ENCODE peak calls at places on chromosome 19, in five cellular contexts. One of them, this sample, is unnamed.

GRCh38 chr19:10625762-10626138 is 397 bp downstream of the SLC44A2 start:
- DNase-seq in HS-5: no peak
- DNase-seq in B cell: no peak
- DNase-seq in astrocyte of the hippocampus: peak
- DNase-seq in cardiac fibroblast: no peak
- DNase-seq in this sample: no peak

GRCh38 chr19:31100945-31101344 is 248.3 kb downstream of the TSHZ3 start:
- DNase-seq in astrocyte of the hippocampus: no peak
- DNase-seq in cardiac fibroblast: no peak
- DNase-seq in B cell: no peak
- DNase-seq in HS-5: no peak
- DNase-seq in this sample: no peak

GRCh38 chr19:8575467-8575997 is 1.7 kb downstream of the MYO1F start:
- DNase-seq in cardiac fibroblast: peak
- DNase-seq in HS-5: no peak
- DNase-seq in B cell: no peak
- DNase-seq in astrocyte of the hippocampus: peak
- DNase-seq in this sample: no peak

GRCh38 chr19:5571777-5572176 is 4.0 kb upstream of the TINCR start:
- DNase-seq in B cell: no peak
- DNase-seq in astrocyte of the hippocampus: no peak
- DNase-seq in HS-5: no peak
- DNase-seq in cardiac fibroblast: no peak
- DNase-seq in this sample: no peak

GRCh38 chr19:1725100-1726064 is 27.9 kb upstream of the ONECUT3 start:
- DNase-seq in HS-5: no peak
- DNase-seq in cardiac fibroblast: peak
- DNase-seq in astrocyte of the hippocampus: peak
- DNase-seq in B cell: no peak
- DNase-seq in this sample: peak

GRCh38 chr19:46602392-46603194 is 1.5 kb downstream of the CALM3 start:
- DNase-seq in astrocyte of the hippocampus: no peak
- DNase-seq in cardiac fibroblast: no peak
- DNase-seq in HS-5: no peak
- DNase-seq in B cell: no peak
- DNase-seq in this sample: peak

GRCh38 chr19:46993622-46994021 is 26.0 kb upstream of the NPAS1 start:
- DNase-seq in cardiac fibroblast: no peak
- DNase-seq in B cell: no peak
- DNase-seq in HS-5: no peak
- DNase-seq in astrocyte of the hippocampus: no peak
- DNase-seq in this sample: no peak

GRCh38 chr19:50268046-50268445 is 61.1 kb downstream of the KCNC3 start:
- DNase-seq in HS-5: no peak
- DNase-seq in B cell: no peak
- DNase-seq in astrocyte of the hippocampus: no peak
- DNase-seq in cardiac fibroblast: no peak
- DNase-seq in this sample: no peak

GRCh38 chr19:36182612-36183454 is 30.6 kb upstream of the COX7A1 start:
- DNase-seq in B cell: no peak
- DNase-seq in HS-5: no peak
- DNase-seq in cardiac fibroblast: peak
- DNase-seq in astrocyte of the hippocampus: peak
- DNase-seq in this sample: no peak

GRCh38 chr19:480016-480855 is 16.1 kb upstream of the MADCAM1 start:
- DNase-seq in astrocyte of the hippocampus: peak
- DNase-seq in B cell: no peak
- DNase-seq in HS-5: no peak
- DNase-seq in cardiac fibroblast: peak
- DNase-seq in this sample: no peak

GRCh38 chr19:16070366-16070990 is 5.8 kb upstream of the TPM4 start:
- DNase-seq in astrocyte of the hippocampus: no peak
- DNase-seq in HS-5: no peak
- DNase-seq in cardiac fibroblast: no peak
- DNase-seq in B cell: peak
- DNase-seq in this sample: no peak

GRCh38 chr19:33700408-33700757 is 78.6 kb downstream of the CHST8 start:
- DNase-seq in cardiac fibroblast: no peak
- DNase-seq in B cell: no peak
- DNase-seq in astrocyte of the hippocampus: no peak
- DNase-seq in HS-5: no peak
- DNase-seq in this sample: no peak

GRCh38 chr19:28454083-28454482 is 758.9 kb downstream of the UQCRFS1 start:
- DNase-seq in astrocyte of the hippocampus: peak
- DNase-seq in cardiac fibroblast: no peak
- DNase-seq in HS-5: no peak
- DNase-seq in B cell: no peak
- DNase-seq in this sample: no peak

GRCh38 chr19:17889609-17890214 is 18.0 kb downstream of the SLC5A5 start:
- DNase-seq in B cell: no peak
- DNase-seq in HS-5: no peak
- DNase-seq in cardiac fibroblast: peak
- DNase-seq in astrocyte of the hippocampus: peak
- DNase-seq in this sample: no peak

GRCh38 chr19:30540671-30541210 is 168.6 kb downstream of the ZNF536 start:
- DNase-seq in B cell: no peak
- DNase-seq in cardiac fibroblast: no peak
- DNase-seq in HS-5: no peak
- DNase-seq in astrocyte of the hippocampus: no peak
- DNase-seq in this sample: no peak

GRCh38 chr19:33463194-33463593 is 58.4 kb downstream of the PEPD start:
- DNase-seq in cardiac fibroblast: no peak
- DNase-seq in astrocyte of the hippocampus: peak
- DNase-seq in B cell: no peak
- DNase-seq in HS-5: no peak
- DNase-seq in this sample: no peak

GRCh38 chr19:3284759-3285646 is 60.5 kb downstream of the CELF5 start:
- DNase-seq in HS-5: no peak
- DNase-seq in cardiac fibroblast: peak
- DNase-seq in B cell: peak
- DNase-seq in astrocyte of the hippocampus: peak
- DNase-seq in this sample: no peak

GRCh38 chr19:18357442-18358264 is 17.3 kb downstream of the PGPEP1 start:
- DNase-seq in astrocyte of the hippocampus: no peak
- DNase-seq in HS-5: no peak
- DNase-seq in B cell: no peak
- DNase-seq in cardiac fibroblast: no peak
- DNase-seq in this sample: no peak

GRCh38 chr19:50497030-50497420 is 14.0 kb downstream of the JOSD2 start:
- DNase-seq in HS-5: no peak
- DNase-seq in cardiac fibroblast: no peak
- DNase-seq in B cell: no peak
- DNase-seq in astrocyte of the hippocampus: no peak
- DNase-seq in this sample: no peak

GRCh38 chr19:13347351-13347750 is 158.9 kb downstream of the CACNA1A start:
- DNase-seq in astrocyte of the hippocampus: no peak
- DNase-seq in cardiac fibroblast: no peak
- DNase-seq in HS-5: no peak
- DNase-seq in B cell: no peak
- DNase-seq in this sample: no peak

GRCh38 chr19:50660083-50660366 is 10.8 kb downstream of the C19orf81 start:
- DNase-seq in astrocyte of the hippocampus: no peak
- DNase-seq in cardiac fibroblast: no peak
- DNase-seq in HS-5: no peak
- DNase-seq in B cell: no peak
- DNase-seq in this sample: no peak

GRCh38 chr19:30799854-30800755 is 427.9 kb downstream of the ZNF536 start:
- DNase-seq in HS-5: no peak
- DNase-seq in cardiac fibroblast: peak
- DNase-seq in astrocyte of the hippocampus: peak
- DNase-seq in B cell: no peak
- DNase-seq in this sample: peak

GRCh38 chr19:38907670-38908069 is 4.3 kb downstream of the CCER2 start:
- DNase-seq in HS-5: no peak
- DNase-seq in B cell: no peak
- DNase-seq in astrocyte of the hippocampus: no peak
- DNase-seq in cardiac fibroblast: no peak
- DNase-seq in this sample: no peak

GRCh38 chr19:41384351-41384750 is 8.0 kb downstream of the TMEM91 start:
- DNase-seq in astrocyte of the hippocampus: no peak
- DNase-seq in B cell: no peak
- DNase-seq in HS-5: no peak
- DNase-seq in cardiac fibroblast: no peak
- DNase-seq in this sample: no peak

GRCh38 chr19:13619203-13619632 is 112.9 kb upstream of the CACNA1A start:
- DNase-seq in B cell: no peak
- DNase-seq in cardiac fibroblast: no peak
- DNase-seq in astrocyte of the hippocampus: no peak
- DNase-seq in HS-5: no peak
- DNase-seq in this sample: no peak

GRCh38 chr19:31545766-31546165 is 196.5 kb upstream of the TSHZ3 start:
- DNase-seq in astrocyte of the hippocampus: no peak
- DNase-seq in HS-5: no peak
- DNase-seq in B cell: no peak
- DNase-seq in cardiac fibroblast: no peak
- DNase-seq in this sample: no peak

GRCh38 chr19:11164879-11165406 is 9.4 kb upstream of the SPC24 start:
- DNase-seq in HS-5: no peak
- DNase-seq in cardiac fibroblast: peak
- DNase-seq in B cell: no peak
- DNase-seq in astrocyte of the hippocampus: peak
- DNase-seq in this sample: no peak

This sample was measured in hepatic stellate cell.